ENCODE peak calls at places on chromosomes 2 and 18, in ten cellular contexts. A is WERI-Rb-1, K is neural progenitor cell, V is right cardiac atrium, U is A549, P is heart left ventricle, C is body of pancreas, H is right lobe of liver, Q is neuronal stem cell, N is GM23248. F is an unnamed sample. For H3K9me3, the result is how much of the 10 kb centered on the place peaks cover.

GRCh38 chr2:96661324-96661723 is 18.8 kb downstream of the FER1L5 start:
- DNase-seq in Q (no peak), C (no peak), N (no peak), H (no peak), A (no peak), P (no peak), K (no peak), U (no peak), V (no peak), F (no peak)

GRCh38 chr2:218257390-218257981 is 3.3 kb upstream of the GPBAR1 start:
- DNase-seq in H (no peak), K (peak), Q (no peak), C (peak), V (no peak), U (peak), N (peak), P (no peak), A (peak), F (peak)

GRCh38 chr18:69874058-69874457 is 73.6 kb downstream of the CD226 start:
- DNase-seq in K (no peak), V (no peak), P (no peak), N (peak), H (no peak), A (no peak), Q (no peak), U (no peak), C (no peak), F (no peak)

GRCh38 chr2:138708682-138709241 is 71.4 kb downstream of the NXPH2 start:
- DNase-seq in H (no peak), U (no peak), Q (no peak), C (no peak), K (no peak), V (no peak), P (no peak), A (no peak), N (peak), F (no peak)

GRCh38 chr2:129281761-129282160 is 697.7 kb upstream of the RAB6C start:
- DNase-seq in V (no peak), U (no peak), Q (no peak), A (no peak), P (no peak), C (no peak), H (no peak), K (no peak), N (no peak), F (no peak)

GRCh38 chr2:156087875-156088274 is 244.6 kb downstream of the NR4A2 start:
- DNase-seq in H (no peak), U (peak), Q (no peak), K (no peak), C (no peak), V (no peak), P (no peak), N (peak), A (no peak), F (no peak)

GRCh38 chr2:237072067-237072931 is 13.4 kb upstream of the COPS8 start:
- DNase-seq in Q (peak), C (peak), V (peak), U (peak), K (peak), N (peak), H (peak), P (peak), A (peak), F (peak)

GRCh38 chr2:154537845-154538244 is 160.7 kb upstream of the KCNJ3 start:
- DNase-seq in V (no peak), P (peak), U (no peak), H (no peak), K (no peak), A (no peak), Q (no peak), N (no peak), C (no peak), F (no peak)

GRCh38 chr2:100517556-100517955 is 45.2 kb upstream of the PDCL3 start:
- DNase-seq in V (no peak), N (no peak), H (no peak), C (no peak), U (no peak), A (no peak), P (no peak), Q (no peak), K (no peak), F (no peak)

GRCh38 chr18:63271881-63272299 is 47.7 kb downstream of the BCL2 start:
- DNase-seq in N (peak), Q (no peak), P (no peak), C (no peak), A (no peak), H (no peak), K (no peak), V (no peak), U (no peak), F (peak)

GRCh38 chr18:44951748-44952147 is 271.1 kb downstream of the SETBP1 start:
- DNase-seq in Q (no peak), H (no peak), A (no peak), K (no peak), N (no peak), C (no peak), P (no peak), U (no peak), V (no peak), F (no peak)

GRCh38 chr2:55296393-55296792 is 27.4 kb upstream of the MTIF2 start:
- DNase-seq in H (no peak), P (no peak), N (no peak), V (no peak), U (no peak), C (no peak), Q (no peak), A (no peak), K (no peak), F (no peak)

GRCh38 chr2:43051316-43051715 is 175.1 kb downstream of the ZFP36L2 start:
- DNase-seq in C (no peak), P (no peak), N (peak), H (peak), A (no peak), Q (no peak), K (no peak), V (no peak), U (peak), F (no peak)

GRCh38 chr2:10566021-10566420 is 117.9 kb upstream of the ODC1 start:
- DNase-seq in Q (no peak), V (no peak), U (no peak), A (no peak), N (peak), P (no peak), K (no peak), C (no peak), H (no peak), F (no peak)

GRCh38 chr18:21163647-21164625 is 52.3 kb upstream of the ROCK1 start:
- DNase-seq in Q (no peak), A (no peak), H (no peak), V (peak), P (no peak), U (peak), K (no peak), C (no peak), N (peak), F (peak)

GRCh38 chr2:136104977-136105376 is 13.0 kb downstream of the CXCR4 start:
- DNase-seq in A (no peak), Q (no peak), U (no peak), K (no peak), V (no peak), P (no peak), C (no peak), H (no peak), N (no peak), F (no peak)

GRCh38 chr2:3575534-3576324 is 669 bp downstream of the RPS7 start:
- DNase-seq in A (peak), V (peak), P (no peak), C (peak), H (no peak), U (peak), N (peak), Q (no peak), K (no peak), F (no peak)

GRCh38 chr18:3088444-3088843 is 75.5 kb upstream of the LPIN2 start:
- DNase-seq in V (no peak), H (no peak), Q (no peak), U (no peak), K (no peak), N (no peak), A (no peak), C (no peak), P (no peak), F (no peak)

GRCh38 chr2:22879009-22879863 is 505.7 kb upstream of the KLHL29 start:
- DNase-seq in N (no peak), U (no peak), Q (no peak), A (no peak), V (no peak), P (no peak), H (no peak), K (no peak), C (no peak), F (no peak)

GRCh38 chr2:222136106-222136630 is 162.6 kb downstream of the PAX3 start:
- DNase-seq in V (no peak), Q (no peak), C (no peak), U (no peak), K (peak), H (no peak), A (no peak), P (no peak), N (no peak), F (no peak)

GRCh38 chr18:76131738-76132137 is 363.3 kb downstream of the ZNF516 start:
- DNase-seq in P (no peak), U (no peak), C (no peak), Q (no peak), V (no peak), N (no peak), H (no peak), A (no peak), K (no peak), F (no peak)

GRCh38 chr2:230658877-230659652 is 53.6 kb upstream of the CAB39 start:
- DNase-seq in H (no peak), P (no peak), A (no peak), N (no peak), V (no peak), U (no peak), C (no peak), Q (no peak), K (no peak), F (no peak)

GRCh38 chr2:16438571-16439294 is 226.9 kb downstream of the CYRIA start:
- DNase-seq in H (no peak), U (no peak), A (no peak), Q (no peak), C (no peak), N (no peak), V (no peak), P (no peak), K (no peak), F (no peak)

GRCh38 chr2:78063246-78064020 is 541.3 kb upstream of the LRRTM4 start:
- DNase-seq in A (no peak), H (no peak), U (no peak), Q (no peak), V (no peak), N (no peak), K (no peak), C (no peak), P (no peak), F (no peak)

GRCh38 chr2:105184420-105184819 is 57.1 kb upstream of the GPR45 start:
- DNase-seq in Q (no peak), V (no peak), A (no peak), K (no peak), N (no peak), C (no peak), P (no peak), H (no peak), U (no peak), F (no peak)

GRCh38 chr18:75581336-75582121 is 154.0 kb upstream of the SMIM21 start:
- DNase-seq in Q (no peak), P (no peak), K (peak), U (no peak), C (no peak), N (peak), H (no peak), A (no peak), V (no peak), F (no peak)

GRCh38 chr18:63266888-63267790 is 52.4 kb downstream of the BCL2 start:
- DNase-seq in P (no peak), U (no peak), H (no peak), N (no peak), V (no peak), C (no peak), K (no peak), Q (no peak), A (no peak), F (no peak)

GRCh38 chr2:112187805-112188596 is 49.8 kb downstream of the FBLN7 start:
- DNase-seq in N (no peak), C (no peak), P (no peak), Q (no peak), U (no peak), H (no peak), K (no peak), V (peak), A (no peak), F (no peak)

GRCh38 chr2:37832590-37833197 is 92.4 kb upstream of the RMDN2 start:
- DNase-seq in V (peak), K (peak), P (peak), A (peak), N (peak), Q (peak), C (peak), U (peak), H (peak), F (peak)

GRCh38 chr18:9520666-9521065 is 45.4 kb downstream of the RALBP1 start:
- DNase-seq in H (no peak), A (no peak), C (no peak), P (no peak), Q (no peak), V (no peak), U (no peak), K (no peak), N (no peak), F (no peak)

GRCh38 chr18:58255701-58256311 is 211.8 kb downstream of the NEDD4L start:
- DNase-seq in C (no peak), P (no peak), V (peak), U (no peak), N (no peak), H (no peak), K (no peak), Q (no peak), A (no peak), F (no peak)

GRCh38 chr2:37326285-37326684 is 1.7 kb upstream of the PRKD3 start:
- DNase-seq in K (no peak), N (peak), Q (no peak), P (peak), H (no peak), C (peak), U (peak), A (no peak), V (no peak), F (peak)

GRCh38 chr18:63101811-63102210 is 217.8 kb downstream of the BCL2 start:
- DNase-seq in C (no peak), U (no peak), H (no peak), A (no peak), P (no peak), V (no peak), Q (no peak), N (no peak), K (no peak), F (no peak)

GRCh38 chr18:11387880-11388279 is 221.5 kb upstream of the SLC35G4 start:
- DNase-seq in V (peak), C (peak), P (peak), A (peak), U (peak), Q (no peak), N (peak), K (peak), H (peak), F (peak)

GRCh38 chr2:45607701-45608100 is 3.4 kb downstream of the SRBD1 start:
- DNase-seq in N (peak), V (no peak), C (no peak), A (no peak), P (no peak), H (no peak), U (peak), K (peak), Q (peak), F (no peak)

GRCh38 chr2:100880730-100881129 is 60.8 kb downstream of the NPAS2 start:
- DNase-seq in N (peak), Q (no peak), P (no peak), C (no peak), K (no peak), V (no peak), A (no peak), H (no peak), U (no peak), F (no peak)

GRCh38 chr2:184577741-184578140 is 20.6 kb upstream of the ZNF804A start:
- DNase-seq in V (no peak), A (no peak), P (no peak), K (no peak), C (no peak), N (no peak), U (no peak), Q (no peak), H (no peak), F (no peak)
- H3K27ac ChIP-seq in V (no peak), A (no peak), P (no peak), K (no peak), C (no peak), N (no peak), U (no peak), Q (no peak), H (no peak), F (no peak)

GRCh38 chr2:116088246-116088645 is 1645.8 kb downstream of the DPP10 start:
- DNase-seq in K (peak), H (no peak), V (no peak), Q (no peak), P (no peak), A (no peak), U (no peak), C (no peak), N (no peak), F (no peak)
- H3K9me3 ChIP-seq in K (under half), H (under half), V (under half), Q (under half), P (under half), A (under half), U (under half), C (under half), N (under half), F (under half)

DNA sequence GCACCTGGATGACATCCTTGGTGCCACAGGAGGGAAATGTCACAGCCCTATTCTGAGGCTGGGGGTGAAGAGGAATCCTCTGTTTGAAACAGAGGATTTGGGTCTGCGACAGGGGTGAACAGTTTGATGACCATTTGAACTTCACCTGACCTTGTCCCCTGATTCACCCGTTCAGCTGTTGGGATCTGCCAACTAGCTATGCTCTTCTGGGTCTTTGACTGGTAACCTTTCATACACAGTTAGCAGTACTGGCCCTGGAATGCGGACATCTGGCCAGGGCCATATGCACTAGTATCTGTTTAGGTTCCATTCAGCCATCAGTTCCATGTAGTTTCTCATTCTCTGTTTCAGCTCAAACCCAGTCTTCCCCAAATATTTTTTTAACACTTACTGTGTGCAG is 72.6 kb upstream of the MCFD2 start:
- DNase-seq in A (no peak), Q (no peak), P (no peak), N (no peak), V (no peak), H (no peak), C (no peak), K (no peak), U (no peak), F (no peak)
- H3K27ac ChIP-seq in A (peak), Q (no peak), P (peak), N (peak), V (no peak), H (no peak), C (no peak), K (no peak), U (peak), F (peak)

DNA sequence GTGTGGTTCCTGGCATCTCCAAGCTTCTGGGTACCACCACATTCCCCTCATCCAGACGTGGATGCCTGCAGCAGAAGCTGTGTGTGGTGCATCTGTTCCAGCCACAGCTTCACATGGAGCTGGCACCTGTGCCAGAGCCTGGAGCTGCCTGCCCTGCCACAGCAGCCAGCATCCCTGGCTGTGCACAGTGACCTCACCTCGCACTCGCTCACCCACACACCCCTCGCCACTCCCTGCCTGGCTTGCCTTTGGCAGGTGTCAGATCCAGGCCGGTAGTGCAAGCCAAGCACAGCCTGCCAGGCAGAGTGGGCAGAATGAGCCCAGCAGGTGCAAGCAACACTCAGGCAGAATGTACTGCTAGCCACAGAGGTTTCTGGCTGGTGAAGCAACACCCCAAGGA is 59.9 kb upstream of the DYNC1I2 start:
- DNase-seq in U (no peak), P (no peak), Q (no peak), H (no peak), A (no peak), C (no peak), N (no peak), V (no peak), K (no peak), F (no peak)
- H3K9me3 ChIP-seq in U (under half), P (under half), Q (under half), H (under half), A (under half), C (under half), N (under half), V (under half), K (under half), F (under half)

GRCh38 chr2:132582360-132582759 is 87.6 kb downstream of the LYPD1 start:
- DNase-seq in Q (no peak), A (no peak), P (no peak), K (no peak), V (no peak), H (no peak), U (no peak), C (peak), N (peak), F (no peak)

GRCh38 chr2:132583666-132584360 is 86.2 kb downstream of the LYPD1 start:
- DNase-seq in K (no peak), P (no peak), A (no peak), Q (no peak), C (no peak), U (no peak), H (no peak), N (no peak), V (no peak), F (no peak)

GRCh38 chr2:132584976-132585817 is 84.8 kb downstream of the LYPD1 start:
- DNase-seq in C (no peak), N (no peak), Q (no peak), V (no peak), H (no peak), P (no peak), K (no peak), U (no peak), A (no peak), F (no peak)

GRCh38 chr2:132585982-132586608 is 83.9 kb downstream of the LYPD1 start:
- DNase-seq in C (no peak), N (no peak), U (no peak), H (no peak), V (no peak), A (no peak), Q (no peak), P (no peak), K (no peak), F (no peak)

DNA sequence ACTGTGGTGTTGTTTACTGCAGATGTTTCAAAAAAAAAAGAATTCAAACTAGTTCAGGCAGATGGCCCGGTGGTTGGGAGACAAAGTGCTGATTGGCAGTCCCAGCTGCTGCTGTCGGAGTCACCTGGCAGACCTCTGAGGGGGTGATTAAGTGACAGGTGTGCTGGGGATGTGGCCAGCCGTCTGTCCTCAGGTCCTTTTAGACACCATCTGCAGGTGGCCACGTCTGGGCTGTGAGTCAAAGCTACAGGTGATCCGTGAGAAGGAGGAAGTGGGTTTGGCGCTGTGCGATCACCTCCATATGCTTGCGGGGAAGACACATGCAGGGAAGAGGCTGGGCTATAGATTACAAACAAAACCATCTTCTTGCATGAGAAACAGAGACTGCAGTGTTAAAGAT is 88.1 kb downstream of the LYPD1 start:
- DNase-seq in Q (no peak), P (no peak), A (peak), K (no peak), V (no peak), H (no peak), U (no peak), C (peak), N (no peak), F (no peak)
- H3K27ac ChIP-seq in Q (no peak), P (no peak), A (no peak), K (no peak), V (no peak), H (no peak), U (no peak), C (peak), N (no peak), F (no peak)